ENCODE peak calls at places on chromosomes 16 and 17, in five cellular contexts. C is amniotic stem cell; P is stimulated activated CD8-positive, alpha-beta memory T cell treated with anti-CD3 and anti-CD28 coated beads, Interleukin-4, amount 100 ng/mL, for 24 hours; Q is AG09319; J is ACHN. L is an unnamed sample.

GRCh38 chr17:17811381-17812210 is 25.2 kb downstream of the SREBF1 start:
- DNase-seq in P (no peak), J (no peak), Q (no peak), C (no peak), L (no peak)

GRCh38 chr17:64200080-64201042 is 62.7 kb downstream of the TEX2 start:
- DNase-seq in P (no peak), C (no peak), J (no peak), Q (no peak), L (no peak)

GRCh38 chr17:61459434-61459809 is 7.2 kb downstream of the TBX4 start:
- DNase-seq in J (no peak), P (no peak), Q (no peak), C (no peak), L (no peak)

GRCh38 chr16:27177031-27177774 is 26.1 kb upstream of the KDM8 start:
- DNase-seq in C (peak), J (peak), Q (peak), P (no peak), L (peak)

GRCh38 chr17:69111794-69112193 is 29.9 kb downstream of the ABCA6 start:
- DNase-seq in J (no peak), P (no peak), Q (no peak), C (no peak), L (no peak)

GRCh38 chr17:12973496-12974318 is 44.1 kb downstream of the ELAC2 start:
- DNase-seq in C (no peak), J (no peak), Q (no peak), P (no peak), L (no peak)

GRCh38 chr16:86072328-86073102 is 173.6 kb downstream of the IRF8 start:
- DNase-seq in J (peak), P (peak), Q (peak), C (peak), L (peak)

GRCh38 chr16:87824016-87824990 is 45.0 kb downstream of the SLC7A5 start:
- DNase-seq in P (no peak), Q (no peak), J (no peak), C (no peak), L (no peak)

GRCh38 chr17:44360826-44361225 is 2.8 kb downstream of the FAM171A2 start:
- DNase-seq in P (no peak), J (no peak), Q (no peak), C (no peak), L (no peak)

GRCh38 chr17:58153046-58153445 is 4.9 kb downstream of the OR4D1 start:
- DNase-seq in C (no peak), J (no peak), Q (no peak), P (peak), L (no peak)

GRCh38 chr17:42484304-42484703 is 25.6 kb downstream of the ATP6V0A1 start:
- DNase-seq in P (peak), J (no peak), Q (no peak), C (no peak), L (no peak)

GRCh38 chr17:29929006-29929543 is 953 bp downstream of the SSH2 start:
- DNase-seq in Q (no peak), J (peak), C (peak), P (no peak), L (no peak)

GRCh38 chr16:27746076-27746855 is 196.3 kb downstream of the KATNIP start:
- DNase-seq in Q (no peak), C (no peak), P (no peak), J (no peak), L (no peak)

GRCh38 chr16:1183235-1183907 is 30.5 kb downstream of the CACNA1H start:
- DNase-seq in J (peak), Q (no peak), C (no peak), P (no peak), L (no peak)

GRCh38 chr16:85110105-85110504 is 2.2 kb downstream of the CIBAR2 start:
- DNase-seq in P (no peak), J (no peak), Q (no peak), C (no peak), L (no peak)